ENCODE peak calls at places on chromosome 19, in nine cellular contexts. One of them, this sample, is unnamed.

GRCh38 chr19:13978721-13979191 is 26.4 kb downstream of the DCAF15 start:
- DNase-seq in RWPE1: no peak
- DNase-seq in CD8-positive, alpha-beta memory T cell: no peak
- DNase-seq in uterus: no peak
- DNase-seq in HepG2: no peak
- DNase-seq in pancreas: no peak
- DNase-seq in cardiac muscle cell: peak
- DNase-seq in kidney: no peak
- DNase-seq in left ventricle myocardium inferior: no peak
- DNase-seq in this sample: no peak

GRCh38 chr19:17081672-17082630 is 6.4 kb downstream of the MYO9B start:
- DNase-seq in cardiac muscle cell: no peak
- DNase-seq in HepG2: no peak
- DNase-seq in CD8-positive, alpha-beta memory T cell: no peak
- DNase-seq in RWPE1: no peak
- DNase-seq in kidney: no peak
- DNase-seq in left ventricle myocardium inferior: peak
- DNase-seq in uterus: peak
- DNase-seq in pancreas: no peak
- DNase-seq in this sample: no peak

GRCh38 chr19:38686530-38686888 is 39.1 kb downstream of the ACTN4 start:
- DNase-seq in HepG2: no peak
- DNase-seq in pancreas: no peak
- DNase-seq in left ventricle myocardium inferior: no peak
- DNase-seq in RWPE1: no peak
- DNase-seq in CD8-positive, alpha-beta memory T cell: peak
- DNase-seq in uterus: no peak
- DNase-seq in cardiac muscle cell: no peak
- DNase-seq in kidney: no peak
- DNase-seq in this sample: no peak

GRCh38 chr19:53172892-53173291 is 14.0 kb upstream of the ZNF347 start:
- DNase-seq in CD8-positive, alpha-beta memory T cell: no peak
- DNase-seq in kidney: no peak
- DNase-seq in cardiac muscle cell: no peak
- DNase-seq in RWPE1: no peak
- DNase-seq in pancreas: no peak
- DNase-seq in left ventricle myocardium inferior: no peak
- DNase-seq in HepG2: peak
- DNase-seq in uterus: no peak
- DNase-seq in this sample: no peak

GRCh38 chr19:2615782-2616181 is 86.7 kb downstream of the GNG7 start:
- DNase-seq in kidney: peak
- DNase-seq in CD8-positive, alpha-beta memory T cell: no peak
- DNase-seq in RWPE1: no peak
- DNase-seq in uterus: no peak
- DNase-seq in left ventricle myocardium inferior: peak
- DNase-seq in pancreas: no peak
- DNase-seq in HepG2: no peak
- DNase-seq in cardiac muscle cell: no peak
- DNase-seq in this sample: no peak

GRCh38 chr19:33394006-33394722 is 20.7 kb downstream of the CEBPG start:
- DNase-seq in CD8-positive, alpha-beta memory T cell: no peak
- DNase-seq in pancreas: no peak
- DNase-seq in uterus: peak
- DNase-seq in kidney: peak
- DNase-seq in HepG2: peak
- DNase-seq in RWPE1: peak
- DNase-seq in left ventricle myocardium inferior: peak
- DNase-seq in cardiac muscle cell: no peak
- DNase-seq in this sample: no peak

GRCh38 chr19:799076-799881 is 2.0 kb downstream of the PTBP1 start:
- DNase-seq in left ventricle myocardium inferior: no peak
- DNase-seq in HepG2: peak
- DNase-seq in CD8-positive, alpha-beta memory T cell: no peak
- DNase-seq in pancreas: peak
- DNase-seq in cardiac muscle cell: peak
- DNase-seq in uterus: no peak
- DNase-seq in kidney: peak
- DNase-seq in RWPE1: no peak
- DNase-seq in this sample: no peak

GRCh38 chr19:22610121-22610520 is 24.0 kb upstream of the ZNF492 start:
- DNase-seq in left ventricle myocardium inferior: no peak
- DNase-seq in kidney: no peak
- DNase-seq in uterus: no peak
- DNase-seq in CD8-positive, alpha-beta memory T cell: no peak
- DNase-seq in cardiac muscle cell: no peak
- DNase-seq in HepG2: no peak
- DNase-seq in RWPE1: no peak
- DNase-seq in pancreas: no peak
- DNase-seq in this sample: no peak

GRCh38 chr19:50414850-50415660 is 3.7 kb upstream of the SPIB start:
- DNase-seq in left ventricle myocardium inferior: peak
- DNase-seq in kidney: peak
- DNase-seq in uterus: peak
- DNase-seq in HepG2: peak
- DNase-seq in RWPE1: no peak
- DNase-seq in cardiac muscle cell: peak
- DNase-seq in pancreas: peak
- DNase-seq in CD8-positive, alpha-beta memory T cell: peak
- DNase-seq in this sample: peak

GRCh38 chr19:13255041-13255718 is 105.0 kb downstream of the IER2 start:
- DNase-seq in kidney: no peak
- DNase-seq in uterus: no peak
- DNase-seq in CD8-positive, alpha-beta memory T cell: no peak
- DNase-seq in pancreas: no peak
- DNase-seq in HepG2: no peak
- DNase-seq in cardiac muscle cell: no peak
- DNase-seq in left ventricle myocardium inferior: no peak
- DNase-seq in RWPE1: no peak
- DNase-seq in this sample: no peak

GRCh38 chr19:14149011-14149410 is 12.6 kb upstream of the ASF1B start:
- DNase-seq in RWPE1: no peak
- DNase-seq in CD8-positive, alpha-beta memory T cell: no peak
- DNase-seq in uterus: no peak
- DNase-seq in kidney: no peak
- DNase-seq in left ventricle myocardium inferior: no peak
- DNase-seq in pancreas: no peak
- DNase-seq in cardiac muscle cell: no peak
- DNase-seq in HepG2: no peak
- DNase-seq in this sample: no peak

GRCh38 chr19:13842294-13843103 is 34.4 kb upstream of the NANOS3 start:
- DNase-seq in uterus: peak
- DNase-seq in cardiac muscle cell: peak
- DNase-seq in left ventricle myocardium inferior: peak
- DNase-seq in HepG2: no peak
- DNase-seq in CD8-positive, alpha-beta memory T cell: peak
- DNase-seq in pancreas: peak
- DNase-seq in RWPE1: peak
- DNase-seq in kidney: peak
- DNase-seq in this sample: peak

GRCh38 chr19:30334841-30335240 is 37.3 kb upstream of the ZNF536 start:
- DNase-seq in cardiac muscle cell: no peak
- DNase-seq in left ventricle myocardium inferior: no peak
- DNase-seq in RWPE1: no peak
- DNase-seq in kidney: no peak
- DNase-seq in HepG2: no peak
- DNase-seq in uterus: no peak
- DNase-seq in pancreas: no peak
- DNase-seq in CD8-positive, alpha-beta memory T cell: no peak
- DNase-seq in this sample: no peak

GRCh38 chr19:18313398-18313797 is 9.5 kb downstream of the LSM4 start:
- DNase-seq in cardiac muscle cell: no peak
- DNase-seq in pancreas: no peak
- DNase-seq in CD8-positive, alpha-beta memory T cell: no peak
- DNase-seq in uterus: no peak
- DNase-seq in RWPE1: no peak
- DNase-seq in kidney: no peak
- DNase-seq in HepG2: no peak
- DNase-seq in left ventricle myocardium inferior: no peak
- DNase-seq in this sample: no peak

GRCh38 chr19:30704716-30705115 is 332.5 kb downstream of the ZNF536 start:
- DNase-seq in cardiac muscle cell: no peak
- DNase-seq in uterus: no peak
- DNase-seq in kidney: no peak
- DNase-seq in left ventricle myocardium inferior: no peak
- DNase-seq in pancreas: no peak
- DNase-seq in RWPE1: no peak
- DNase-seq in CD8-positive, alpha-beta memory T cell: no peak
- DNase-seq in HepG2: no peak
- DNase-seq in this sample: no peak

GRCh38 chr19:16945762-16946465 is 57.1 kb downstream of the F2RL3 start:
- DNase-seq in RWPE1: no peak
- DNase-seq in CD8-positive, alpha-beta memory T cell: no peak
- DNase-seq in uterus: no peak
- DNase-seq in pancreas: no peak
- DNase-seq in cardiac muscle cell: no peak
- DNase-seq in HepG2: no peak
- DNase-seq in left ventricle myocardium inferior: no peak
- DNase-seq in kidney: peak
- DNase-seq in this sample: no peak

GRCh38 chr19:32581704-32582164 is 744 bp downstream of the PDCD5 start:
- DNase-seq in pancreas: no peak
- DNase-seq in CD8-positive, alpha-beta memory T cell: no peak
- DNase-seq in kidney: peak
- DNase-seq in uterus: peak
- DNase-seq in RWPE1: peak
- DNase-seq in HepG2: no peak
- DNase-seq in cardiac muscle cell: peak
- DNase-seq in left ventricle myocardium inferior: peak
- DNase-seq in this sample: no peak

GRCh38 chr19:40941481-40942219 is 49.4 kb upstream of the CYP2B6 start:
- DNase-seq in CD8-positive, alpha-beta memory T cell: no peak
- DNase-seq in HepG2: no peak
- DNase-seq in cardiac muscle cell: no peak
- DNase-seq in uterus: no peak
- DNase-seq in RWPE1: no peak
- DNase-seq in pancreas: no peak
- DNase-seq in left ventricle myocardium inferior: no peak
- DNase-seq in kidney: no peak
- DNase-seq in this sample: no peak

GRCh38 chr19:40947114-40947513 is 44.0 kb upstream of the CYP2B6 start:
- DNase-seq in CD8-positive, alpha-beta memory T cell: no peak
- DNase-seq in uterus: no peak
- DNase-seq in RWPE1: no peak
- DNase-seq in cardiac muscle cell: no peak
- DNase-seq in kidney: no peak
- DNase-seq in pancreas: no peak
- DNase-seq in HepG2: no peak
- DNase-seq in left ventricle myocardium inferior: no peak
- DNase-seq in this sample: no peak

GRCh38 chr19:40945645-40946044 is 45.4 kb upstream of the CYP2B6 start:
- DNase-seq in CD8-positive, alpha-beta memory T cell: no peak
- DNase-seq in cardiac muscle cell: no peak
- DNase-seq in pancreas: no peak
- DNase-seq in left ventricle myocardium inferior: no peak
- DNase-seq in kidney: no peak
- DNase-seq in uterus: no peak
- DNase-seq in HepG2: no peak
- DNase-seq in RWPE1: no peak
- DNase-seq in this sample: no peak

GRCh38 chr19:40948580-40949299 is 42.3 kb upstream of the CYP2B6 start:
- DNase-seq in pancreas: no peak
- DNase-seq in kidney: no peak
- DNase-seq in uterus: no peak
- DNase-seq in left ventricle myocardium inferior: no peak
- DNase-seq in CD8-positive, alpha-beta memory T cell: no peak
- DNase-seq in cardiac muscle cell: no peak
- DNase-seq in RWPE1: no peak
- DNase-seq in HepG2: no peak
- DNase-seq in this sample: no peak

GRCh38 chr19:40947573-40947972 is 43.5 kb upstream of the CYP2B6 start:
- DNase-seq in RWPE1: no peak
- DNase-seq in HepG2: no peak
- DNase-seq in cardiac muscle cell: no peak
- DNase-seq in kidney: no peak
- DNase-seq in left ventricle myocardium inferior: no peak
- DNase-seq in uterus: no peak
- DNase-seq in pancreas: no peak
- DNase-seq in CD8-positive, alpha-beta memory T cell: no peak
- DNase-seq in this sample: no peak
- H3K27ac ChIP-seq in RWPE1: no peak
- H3K27ac ChIP-seq in HepG2: no peak
- H3K27ac ChIP-seq in cardiac muscle cell: no peak
- H3K27ac ChIP-seq in kidney: no peak
- H3K27ac ChIP-seq in left ventricle myocardium inferior: no peak
- H3K27ac ChIP-seq in uterus: no peak
- H3K27ac ChIP-seq in pancreas: no peak
- H3K27ac ChIP-seq in CD8-positive, alpha-beta memory T cell: no peak
- H3K27ac ChIP-seq in this sample: no peak

GRCh38 chr19:44796701-44797115 is 12.2 kb upstream of the BCAM start:
- DNase-seq in pancreas: peak
- DNase-seq in uterus: no peak
- DNase-seq in CD8-positive, alpha-beta memory T cell: no peak
- DNase-seq in HepG2: peak
- DNase-seq in left ventricle myocardium inferior: peak
- DNase-seq in kidney: peak
- DNase-seq in RWPE1: no peak
- DNase-seq in cardiac muscle cell: peak
- DNase-seq in this sample: no peak
- H3K27ac ChIP-seq in pancreas: peak
- H3K27ac ChIP-seq in uterus: peak
- H3K27ac ChIP-seq in CD8-positive, alpha-beta memory T cell: no peak
- H3K27ac ChIP-seq in HepG2: peak
- H3K27ac ChIP-seq in left ventricle myocardium inferior: peak
- H3K27ac ChIP-seq in kidney: peak
- H3K27ac ChIP-seq in RWPE1: peak
- H3K27ac ChIP-seq in cardiac muscle cell: peak
- H3K27ac ChIP-seq in this sample: no peak

GRCh38 chr19:10505583-10506229 is 2.5 kb upstream of the KEAP1 start:
- DNase-seq in uterus: peak
- DNase-seq in RWPE1: no peak
- DNase-seq in pancreas: peak
- DNase-seq in CD8-positive, alpha-beta memory T cell: peak
- DNase-seq in kidney: peak
- DNase-seq in cardiac muscle cell: peak
- DNase-seq in HepG2: peak
- DNase-seq in left ventricle myocardium inferior: peak
- DNase-seq in this sample: peak
- H3K27ac ChIP-seq in uterus: no peak
- H3K27ac ChIP-seq in RWPE1: peak
- H3K27ac ChIP-seq in pancreas: no peak
- H3K27ac ChIP-seq in CD8-positive, alpha-beta memory T cell: no peak
- H3K27ac ChIP-seq in kidney: no peak
- H3K27ac ChIP-seq in cardiac muscle cell: no peak
- H3K27ac ChIP-seq in HepG2: no peak
- H3K27ac ChIP-seq in left ventricle myocardium inferior: no peak
- H3K27ac ChIP-seq in this sample: peak

DNA sequence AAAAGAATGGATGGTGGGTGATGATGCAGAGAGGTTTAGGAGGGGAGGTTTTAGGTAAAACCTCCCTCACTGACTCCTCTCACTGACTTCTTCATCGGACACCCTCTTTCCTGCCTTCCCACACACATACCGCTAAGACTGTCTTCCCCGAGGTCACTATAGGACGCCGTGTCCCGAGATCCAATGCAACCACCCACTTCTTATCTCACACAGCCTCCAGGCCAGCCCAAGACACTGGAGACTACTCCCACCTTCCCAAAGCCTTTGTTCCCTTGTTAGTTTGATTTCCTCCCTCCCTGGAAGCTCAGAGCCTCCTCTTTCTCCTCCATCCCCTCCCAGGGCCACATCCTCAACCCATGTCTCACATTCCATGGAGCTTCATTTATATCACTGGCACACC is 16.5 kb upstream of the CAMSAP3 start:
- DNase-seq in kidney: no peak
- DNase-seq in RWPE1: no peak
- DNase-seq in CD8-positive, alpha-beta memory T cell: no peak
- DNase-seq in uterus: no peak
- DNase-seq in left ventricle myocardium inferior: no peak
- DNase-seq in pancreas: no peak
- DNase-seq in cardiac muscle cell: no peak
- DNase-seq in HepG2: no peak
- DNase-seq in this sample: no peak
- H3K27ac ChIP-seq in kidney: no peak
- H3K27ac ChIP-seq in RWPE1: no peak
- H3K27ac ChIP-seq in CD8-positive, alpha-beta memory T cell: no peak
- H3K27ac ChIP-seq in uterus: no peak
- H3K27ac ChIP-seq in left ventricle myocardium inferior: no peak
- H3K27ac ChIP-seq in pancreas: no peak
- H3K27ac ChIP-seq in cardiac muscle cell: no peak
- H3K27ac ChIP-seq in HepG2: no peak
- H3K27ac ChIP-seq in this sample: no peak